ENCODE peak calls at places on chromosomes 11 and 22, in ten cellular contexts. One of them, this sample, is unnamed.

GRCh38 chr22:19429950-19430889 is 1.3 kb downstream of the HIRA start:
- DNase-seq in foreskin fibroblast: peak
- DNase-seq in frontal cortex: no peak
- DNase-seq in islet precursor cell: peak
- DNase-seq in NCI-H1417: peak
- DNase-seq in NCI-H2171 treated with DMSO at 0.1 percent for 48 hours: peak
- DNase-seq in GM23338: peak
- DNase-seq in endodermal cell: peak
- DNase-seq in NCI-H2029: no peak
- DNase-seq in amygdala: no peak
- DNase-seq in this sample: no peak

GRCh38 chr11:74157169-74157568 is 13.6 kb downstream of the C2CD3 start:
- DNase-seq in GM23338: no peak
- DNase-seq in NCI-H2029: no peak
- DNase-seq in frontal cortex: no peak
- DNase-seq in amygdala: no peak
- DNase-seq in NCI-H1417: no peak
- DNase-seq in foreskin fibroblast: peak
- DNase-seq in islet precursor cell: no peak
- DNase-seq in NCI-H2171 treated with DMSO at 0.1 percent for 48 hours: peak
- DNase-seq in endodermal cell: no peak
- DNase-seq in this sample: no peak

GRCh38 chr11:68839953-68840641 is 1.6 kb downstream of the CPT1A start:
- DNase-seq in frontal cortex: no peak
- DNase-seq in GM23338: peak
- DNase-seq in foreskin fibroblast: peak
- DNase-seq in endodermal cell: peak
- DNase-seq in amygdala: no peak
- DNase-seq in islet precursor cell: no peak
- DNase-seq in NCI-H2029: peak
- DNase-seq in NCI-H1417: peak
- DNase-seq in NCI-H2171 treated with DMSO at 0.1 percent for 48 hours: no peak
- DNase-seq in this sample: no peak

GRCh38 chr22:38305481-38306448 is 11.5 kb downstream of the CSNK1E start:
- DNase-seq in NCI-H2171 treated with DMSO at 0.1 percent for 48 hours: peak
- DNase-seq in NCI-H2029: peak
- DNase-seq in endodermal cell: peak
- DNase-seq in GM23338: peak
- DNase-seq in frontal cortex: no peak
- DNase-seq in foreskin fibroblast: peak
- DNase-seq in NCI-H1417: no peak
- DNase-seq in amygdala: no peak
- DNase-seq in islet precursor cell: no peak
- DNase-seq in this sample: no peak

GRCh38 chr11:17645190-17645970 is 74.0 kb upstream of the MYOD1 start:
- DNase-seq in NCI-H2171 treated with DMSO at 0.1 percent for 48 hours: no peak
- DNase-seq in frontal cortex: no peak
- DNase-seq in amygdala: no peak
- DNase-seq in GM23338: peak
- DNase-seq in endodermal cell: peak
- DNase-seq in NCI-H2029: no peak
- DNase-seq in NCI-H1417: no peak
- DNase-seq in islet precursor cell: no peak
- DNase-seq in foreskin fibroblast: no peak
- DNase-seq in this sample: no peak

GRCh38 chr11:46390331-46391171 is 1.0 kb downstream of the CHRM4 start:
- DNase-seq in frontal cortex: peak
- DNase-seq in amygdala: no peak
- DNase-seq in NCI-H2029: no peak
- DNase-seq in foreskin fibroblast: peak
- DNase-seq in GM23338: peak
- DNase-seq in NCI-H2171 treated with DMSO at 0.1 percent for 48 hours: no peak
- DNase-seq in NCI-H1417: no peak
- DNase-seq in endodermal cell: peak
- DNase-seq in islet precursor cell: no peak
- DNase-seq in this sample: no peak

GRCh38 chr11:43649921-43650320 is 30.6 kb upstream of the HSD17B12 start:
- DNase-seq in GM23338: no peak
- DNase-seq in NCI-H2029: no peak
- DNase-seq in amygdala: no peak
- DNase-seq in NCI-H1417: no peak
- DNase-seq in endodermal cell: no peak
- DNase-seq in frontal cortex: no peak
- DNase-seq in foreskin fibroblast: no peak
- DNase-seq in NCI-H2171 treated with DMSO at 0.1 percent for 48 hours: no peak
- DNase-seq in islet precursor cell: no peak
- DNase-seq in this sample: no peak

GRCh38 chr11:67694875-67695555 is 20.6 kb upstream of the ALDH3B2 start:
- DNase-seq in frontal cortex: no peak
- DNase-seq in islet precursor cell: no peak
- DNase-seq in GM23338: no peak
- DNase-seq in NCI-H1417: no peak
- DNase-seq in NCI-H2029: no peak
- DNase-seq in amygdala: no peak
- DNase-seq in NCI-H2171 treated with DMSO at 0.1 percent for 48 hours: no peak
- DNase-seq in foreskin fibroblast: no peak
- DNase-seq in endodermal cell: no peak
- DNase-seq in this sample: no peak

GRCh38 chr11:69443968-69444364 is 37.5 kb upstream of the LINC01488 start:
- DNase-seq in frontal cortex: no peak
- DNase-seq in NCI-H1417: no peak
- DNase-seq in islet precursor cell: no peak
- DNase-seq in NCI-H2029: no peak
- DNase-seq in foreskin fibroblast: peak
- DNase-seq in endodermal cell: peak
- DNase-seq in NCI-H2171 treated with DMSO at 0.1 percent for 48 hours: no peak
- DNase-seq in GM23338: no peak
- DNase-seq in amygdala: no peak
- DNase-seq in this sample: no peak

GRCh38 chr11:113387605-113388211 is at the start of gene ANKK1:
- DNase-seq in foreskin fibroblast: peak
- DNase-seq in endodermal cell: peak
- DNase-seq in NCI-H1417: no peak
- DNase-seq in GM23338: peak
- DNase-seq in islet precursor cell: peak
- DNase-seq in NCI-H2029: peak
- DNase-seq in frontal cortex: no peak
- DNase-seq in amygdala: no peak
- DNase-seq in NCI-H2171 treated with DMSO at 0.1 percent for 48 hours: no peak
- DNase-seq in this sample: no peak

GRCh38 chr11:44623716-44624491 is 58.4 kb downstream of the CD82 start:
- DNase-seq in foreskin fibroblast: no peak
- DNase-seq in frontal cortex: no peak
- DNase-seq in amygdala: no peak
- DNase-seq in NCI-H2029: peak
- DNase-seq in NCI-H2171 treated with DMSO at 0.1 percent for 48 hours: peak
- DNase-seq in NCI-H1417: peak
- DNase-seq in islet precursor cell: peak
- DNase-seq in endodermal cell: peak
- DNase-seq in GM23338: no peak
- DNase-seq in this sample: no peak

GRCh38 chr22:45212992-45213751 is 27.5 kb downstream of the KIAA0930 start:
- DNase-seq in frontal cortex: no peak
- DNase-seq in amygdala: no peak
- DNase-seq in GM23338: no peak
- DNase-seq in NCI-H2029: no peak
- DNase-seq in NCI-H1417: no peak
- DNase-seq in endodermal cell: no peak
- DNase-seq in NCI-H2171 treated with DMSO at 0.1 percent for 48 hours: no peak
- DNase-seq in islet precursor cell: peak
- DNase-seq in foreskin fibroblast: peak
- DNase-seq in this sample: no peak

GRCh38 chr11:62492586-62492985 is 54.0 kb downstream of the AHNAK start:
- DNase-seq in frontal cortex: no peak
- DNase-seq in NCI-H1417: no peak
- DNase-seq in NCI-H2171 treated with DMSO at 0.1 percent for 48 hours: no peak
- DNase-seq in amygdala: no peak
- DNase-seq in islet precursor cell: no peak
- DNase-seq in foreskin fibroblast: no peak
- DNase-seq in endodermal cell: no peak
- DNase-seq in NCI-H2029: no peak
- DNase-seq in GM23338: no peak
- DNase-seq in this sample: no peak

GRCh38 chr11:95426823-95427462 is 195.9 kb upstream of the SESN3 start:
- DNase-seq in frontal cortex: no peak
- DNase-seq in islet precursor cell: no peak
- DNase-seq in amygdala: no peak
- DNase-seq in NCI-H2171 treated with DMSO at 0.1 percent for 48 hours: no peak
- DNase-seq in NCI-H2029: no peak
- DNase-seq in NCI-H1417: no peak
- DNase-seq in GM23338: peak
- DNase-seq in endodermal cell: no peak
- DNase-seq in foreskin fibroblast: peak
- DNase-seq in this sample: no peak

GRCh38 chr11:24312464-24313238 is 184.2 kb upstream of the LUZP2 start:
- DNase-seq in frontal cortex: no peak
- DNase-seq in islet precursor cell: no peak
- DNase-seq in GM23338: no peak
- DNase-seq in NCI-H2171 treated with DMSO at 0.1 percent for 48 hours: no peak
- DNase-seq in endodermal cell: no peak
- DNase-seq in NCI-H2029: no peak
- DNase-seq in NCI-H1417: no peak
- DNase-seq in amygdala: no peak
- DNase-seq in foreskin fibroblast: no peak
- DNase-seq in this sample: no peak

GRCh38 chr11:122095950-122096942 is 19.8 kb downstream of the BLID start:
- DNase-seq in NCI-H2171 treated with DMSO at 0.1 percent for 48 hours: no peak
- DNase-seq in NCI-H1417: no peak
- DNase-seq in GM23338: no peak
- DNase-seq in islet precursor cell: no peak
- DNase-seq in amygdala: no peak
- DNase-seq in NCI-H2029: no peak
- DNase-seq in endodermal cell: no peak
- DNase-seq in frontal cortex: no peak
- DNase-seq in foreskin fibroblast: no peak
- DNase-seq in this sample: no peak

GRCh38 chr11:83112886-83113285 is 41.2 kb upstream of the RAB30 start:
- DNase-seq in frontal cortex: no peak
- DNase-seq in NCI-H2029: no peak
- DNase-seq in endodermal cell: no peak
- DNase-seq in NCI-H1417: no peak
- DNase-seq in GM23338: no peak
- DNase-seq in amygdala: no peak
- DNase-seq in foreskin fibroblast: no peak
- DNase-seq in islet precursor cell: no peak
- DNase-seq in NCI-H2171 treated with DMSO at 0.1 percent for 48 hours: no peak
- DNase-seq in this sample: no peak

GRCh38 chr11:223921-224320 is 12.2 kb downstream of the SIRT3 start:
- DNase-seq in NCI-H2029: no peak
- DNase-seq in NCI-H2171 treated with DMSO at 0.1 percent for 48 hours: no peak
- DNase-seq in islet precursor cell: no peak
- DNase-seq in endodermal cell: peak
- DNase-seq in foreskin fibroblast: peak
- DNase-seq in amygdala: no peak
- DNase-seq in frontal cortex: no peak
- DNase-seq in NCI-H1417: no peak
- DNase-seq in GM23338: no peak
- DNase-seq in this sample: no peak

GRCh38 chr11:2529173-2529572 is 84.4 kb downstream of the KCNQ1 start:
- DNase-seq in GM23338: no peak
- DNase-seq in foreskin fibroblast: no peak
- DNase-seq in NCI-H2171 treated with DMSO at 0.1 percent for 48 hours: no peak
- DNase-seq in amygdala: no peak
- DNase-seq in NCI-H1417: no peak
- DNase-seq in endodermal cell: no peak
- DNase-seq in frontal cortex: no peak
- DNase-seq in islet precursor cell: no peak
- DNase-seq in NCI-H2029: no peak
- DNase-seq in this sample: no peak

GRCh38 chr11:130181295-130182272 is 22.0 kb downstream of the ST14 start:
- DNase-seq in foreskin fibroblast: peak
- DNase-seq in frontal cortex: no peak
- DNase-seq in GM23338: no peak
- DNase-seq in amygdala: no peak
- DNase-seq in islet precursor cell: peak
- DNase-seq in NCI-H2171 treated with DMSO at 0.1 percent for 48 hours: no peak
- DNase-seq in NCI-H1417: peak
- DNase-seq in endodermal cell: no peak
- DNase-seq in NCI-H2029: peak
- DNase-seq in this sample: no peak

GRCh38 chr22:29784451-29785361 is 17.5 kb downstream of the UQCR10 start:
- DNase-seq in foreskin fibroblast: peak
- DNase-seq in frontal cortex: peak
- DNase-seq in NCI-H2029: no peak
- DNase-seq in islet precursor cell: no peak
- DNase-seq in NCI-H1417: no peak
- DNase-seq in GM23338: no peak
- DNase-seq in endodermal cell: no peak
- DNase-seq in NCI-H2171 treated with DMSO at 0.1 percent for 48 hours: no peak
- DNase-seq in amygdala: no peak
- DNase-seq in this sample: no peak

GRCh38 chr11:130606781-130607511 is 158.5 kb downstream of the ADAMTS15 start:
- DNase-seq in endodermal cell: no peak
- DNase-seq in NCI-H1417: no peak
- DNase-seq in foreskin fibroblast: peak
- DNase-seq in amygdala: no peak
- DNase-seq in islet precursor cell: no peak
- DNase-seq in NCI-H2171 treated with DMSO at 0.1 percent for 48 hours: no peak
- DNase-seq in frontal cortex: no peak
- DNase-seq in GM23338: no peak
- DNase-seq in NCI-H2029: no peak
- DNase-seq in this sample: no peak

GRCh38 chr11:469684-470667 is 19.9 kb downstream of the PTDSS2 start:
- DNase-seq in amygdala: peak
- DNase-seq in NCI-H1417: no peak
- DNase-seq in GM23338: no peak
- DNase-seq in endodermal cell: no peak
- DNase-seq in foreskin fibroblast: peak
- DNase-seq in islet precursor cell: no peak
- DNase-seq in NCI-H2171 treated with DMSO at 0.1 percent for 48 hours: no peak
- DNase-seq in frontal cortex: peak
- DNase-seq in NCI-H2029: peak
- DNase-seq in this sample: no peak

GRCh38 chr22:36726007-36726380 is 22.4 kb upstream of the CACNG2 start:
- DNase-seq in amygdala: no peak
- DNase-seq in NCI-H1417: no peak
- DNase-seq in islet precursor cell: peak
- DNase-seq in NCI-H2171 treated with DMSO at 0.1 percent for 48 hours: no peak
- DNase-seq in foreskin fibroblast: no peak
- DNase-seq in GM23338: no peak
- DNase-seq in frontal cortex: no peak
- DNase-seq in NCI-H2029: no peak
- DNase-seq in endodermal cell: peak
- DNase-seq in this sample: no peak

GRCh38 chr22:22703715-22704114 is 59.3 kb downstream of the GGTLC2 start:
- DNase-seq in foreskin fibroblast: peak
- DNase-seq in amygdala: no peak
- DNase-seq in frontal cortex: no peak
- DNase-seq in GM23338: no peak
- DNase-seq in islet precursor cell: peak
- DNase-seq in NCI-H1417: no peak
- DNase-seq in NCI-H2171 treated with DMSO at 0.1 percent for 48 hours: no peak
- DNase-seq in endodermal cell: no peak
- DNase-seq in NCI-H2029: no peak
- DNase-seq in this sample: no peak

GRCh38 chr11:9936754-9937153 is 272.9 kb downstream of the SWAP70 start:
- DNase-seq in NCI-H2171 treated with DMSO at 0.1 percent for 48 hours: no peak
- DNase-seq in foreskin fibroblast: no peak
- DNase-seq in GM23338: no peak
- DNase-seq in endodermal cell: no peak
- DNase-seq in amygdala: no peak
- DNase-seq in frontal cortex: no peak
- DNase-seq in NCI-H1417: no peak
- DNase-seq in islet precursor cell: no peak
- DNase-seq in NCI-H2029: no peak
- DNase-seq in this sample: no peak

GRCh38 chr22:43823353-43823908 is 11.3 kb upstream of the EFCAB6 start:
- DNase-seq in amygdala: no peak
- DNase-seq in frontal cortex: no peak
- DNase-seq in GM23338: peak
- DNase-seq in foreskin fibroblast: no peak
- DNase-seq in NCI-H2029: peak
- DNase-seq in NCI-H1417: peak
- DNase-seq in endodermal cell: peak
- DNase-seq in islet precursor cell: peak
- DNase-seq in NCI-H2171 treated with DMSO at 0.1 percent for 48 hours: no peak
- DNase-seq in this sample: no peak

GRCh38 chr11:23555085-23555484 is 694.8 kb upstream of the CCDC179 start:
- DNase-seq in frontal cortex: no peak
- DNase-seq in endodermal cell: no peak
- DNase-seq in islet precursor cell: no peak
- DNase-seq in amygdala: no peak
- DNase-seq in foreskin fibroblast: peak
- DNase-seq in GM23338: no peak
- DNase-seq in NCI-H2171 treated with DMSO at 0.1 percent for 48 hours: no peak
- DNase-seq in NCI-H2029: no peak
- DNase-seq in NCI-H1417: no peak
- DNase-seq in this sample: no peak

This sample was measured in activated naive CD8-positive, alpha-beta T cell treated with anti-CD3 and anti-CD28 coated beads, Interleukin-2, amount 50 U/mL, for 16 hours.